ENCODE peak calls at places on chromosomes 2 and 18, in eight cellular contexts. One of them, this sample, is unnamed.

GRCh38 chr2:136131961-136132839 is 14.3 kb upstream of the CXCR4 start:
- DNase-seq in NCI-H345: peak
- DNase-seq in mesenchymal stem cell: no peak
- DNase-seq in upper lobe of right lung: no peak
- DNase-seq in uterus: no peak
- DNase-seq in LHCN-M2: no peak
- DNase-seq in HCT116: no peak
- DNase-seq in germinal center: peak
- DNase-seq in this sample: peak

GRCh38 chr18:44876749-44877148 is 196.1 kb downstream of the SETBP1 start:
- DNase-seq in NCI-H345: no peak
- DNase-seq in mesenchymal stem cell: no peak
- DNase-seq in upper lobe of right lung: no peak
- DNase-seq in uterus: no peak
- DNase-seq in LHCN-M2: no peak
- DNase-seq in HCT116: no peak
- DNase-seq in germinal center: no peak
- DNase-seq in this sample: no peak

GRCh38 chr2:23430263-23430662 is 45.3 kb downstream of the KLHL29 start:
- DNase-seq in NCI-H345: no peak
- DNase-seq in mesenchymal stem cell: peak
- DNase-seq in upper lobe of right lung: no peak
- DNase-seq in uterus: no peak
- DNase-seq in LHCN-M2: peak
- DNase-seq in HCT116: no peak
- DNase-seq in germinal center: no peak
- DNase-seq in this sample: no peak

GRCh38 chr2:230925879-230926765 is 1.1 kb upstream of the GPR55 start:
- DNase-seq in NCI-H345: peak
- DNase-seq in mesenchymal stem cell: no peak
- DNase-seq in upper lobe of right lung: peak
- DNase-seq in uterus: no peak
- DNase-seq in LHCN-M2: no peak
- DNase-seq in HCT116: no peak
- DNase-seq in germinal center: no peak
- DNase-seq in this sample: peak

GRCh38 chr2:127153691-127154158 is 46.8 kb upstream of the BIN1 start:
- DNase-seq in NCI-H345: no peak
- DNase-seq in mesenchymal stem cell: peak
- DNase-seq in upper lobe of right lung: no peak
- DNase-seq in uterus: peak
- DNase-seq in LHCN-M2: peak
- DNase-seq in HCT116: no peak
- DNase-seq in germinal center: no peak
- DNase-seq in this sample: no peak

GRCh38 chr18:78980777-78981651 is 1.4 kb downstream of the SALL3 start:
- DNase-seq in NCI-H345: peak
- DNase-seq in mesenchymal stem cell: no peak
- DNase-seq in upper lobe of right lung: no peak
- DNase-seq in uterus: no peak
- DNase-seq in LHCN-M2: no peak
- DNase-seq in HCT116: no peak
- DNase-seq in germinal center: no peak
- DNase-seq in this sample: no peak

GRCh38 chr2:45435316-45435715 is 175.8 kb downstream of the SRBD1 start:
- DNase-seq in NCI-H345: peak
- DNase-seq in mesenchymal stem cell: peak
- DNase-seq in upper lobe of right lung: no peak
- DNase-seq in uterus: no peak
- DNase-seq in LHCN-M2: peak
- DNase-seq in HCT116: no peak
- DNase-seq in germinal center: no peak
- DNase-seq in this sample: no peak

GRCh38 chr2:68994864-68995263 is 18.1 kb upstream of the ANTXR1 start:
- DNase-seq in NCI-H345: no peak
- DNase-seq in mesenchymal stem cell: no peak
- DNase-seq in upper lobe of right lung: no peak
- DNase-seq in uterus: peak
- DNase-seq in LHCN-M2: peak
- DNase-seq in HCT116: no peak
- DNase-seq in germinal center: no peak
- DNase-seq in this sample: no peak

GRCh38 chr2:135742307-135742838 is 718 bp downstream of the UBXN4 start:
- DNase-seq in NCI-H345: peak
- DNase-seq in mesenchymal stem cell: peak
- DNase-seq in upper lobe of right lung: peak
- DNase-seq in uterus: peak
- DNase-seq in LHCN-M2: peak
- DNase-seq in HCT116: no peak
- DNase-seq in germinal center: peak
- DNase-seq in this sample: peak

GRCh38 chr2:30694286-30695055 is 112.8 kb downstream of the CAPN13 start:
- DNase-seq in NCI-H345: peak
- DNase-seq in mesenchymal stem cell: no peak
- DNase-seq in upper lobe of right lung: no peak
- DNase-seq in uterus: no peak
- DNase-seq in LHCN-M2: no peak
- DNase-seq in HCT116: no peak
- DNase-seq in germinal center: no peak
- DNase-seq in this sample: no peak

GRCh38 chr18:62505669-62506494 is 16.9 kb upstream of the ZCCHC2 start:
- DNase-seq in NCI-H345: no peak
- DNase-seq in mesenchymal stem cell: peak
- DNase-seq in upper lobe of right lung: no peak
- DNase-seq in uterus: no peak
- DNase-seq in LHCN-M2: no peak
- DNase-seq in HCT116: no peak
- DNase-seq in germinal center: peak
- DNase-seq in this sample: peak

GRCh38 chr2:141709756-141710155 is 421.1 kb downstream of the LRP1B start:
- DNase-seq in NCI-H345: no peak
- DNase-seq in mesenchymal stem cell: no peak
- DNase-seq in upper lobe of right lung: no peak
- DNase-seq in uterus: no peak
- DNase-seq in LHCN-M2: no peak
- DNase-seq in HCT116: no peak
- DNase-seq in germinal center: no peak
- DNase-seq in this sample: no peak

GRCh38 chr2:197920581-197921213 is 116.3 kb downstream of the PLCL1 start:
- DNase-seq in NCI-H345: no peak
- DNase-seq in mesenchymal stem cell: no peak
- DNase-seq in upper lobe of right lung: no peak
- DNase-seq in uterus: no peak
- DNase-seq in LHCN-M2: peak
- DNase-seq in HCT116: no peak
- DNase-seq in germinal center: no peak
- DNase-seq in this sample: peak

GRCh38 chr2:235170016-235170415 is 218.2 kb downstream of the SH3BP4 start:
- DNase-seq in NCI-H345: no peak
- DNase-seq in mesenchymal stem cell: peak
- DNase-seq in upper lobe of right lung: no peak
- DNase-seq in uterus: no peak
- DNase-seq in LHCN-M2: peak
- DNase-seq in HCT116: no peak
- DNase-seq in germinal center: no peak
- DNase-seq in this sample: no peak

GRCh38 chr2:121532347-121532766 is 1.7 kb downstream of the RNU4ATAC start:
- DNase-seq in NCI-H345: peak
- DNase-seq in mesenchymal stem cell: peak
- DNase-seq in upper lobe of right lung: no peak
- DNase-seq in uterus: no peak
- DNase-seq in LHCN-M2: peak
- DNase-seq in HCT116: no peak
- DNase-seq in germinal center: no peak
- DNase-seq in this sample: peak

This sample was measured in RPMI8226.